ENCODE peak calls at places on chromosomes 3 and 15, in eight cellular contexts. One of them, this sample, is unnamed.

GRCh38 chr15:100785181-100786138 is 94.2 kb upstream of the ALDH1A3 start:
- DNase-seq in globus pallidus: no peak
- DNase-seq in T follicular helper cell: no peak
- DNase-seq in activated naive CD8-positive, alpha-beta T cell treated with anti-CD3 and anti-CD28 coated beads, Interleukin-2, amount 50 U/mL, for 16 hours: no peak
- DNase-seq in fibroblast of the aortic adventitia: no peak
- DNase-seq in mucosa of gallbladder: no peak
- DNase-seq in aorta: no peak
- DNase-seq in C1 segment of cervical spinal cord: no peak
- DNase-seq in this sample: no peak

GRCh38 chr3:121796970-121797369 is 37.9 kb downstream of the IQCB1 start:
- DNase-seq in C1 segment of cervical spinal cord: no peak
- DNase-seq in mucosa of gallbladder: no peak
- DNase-seq in aorta: no peak
- DNase-seq in activated naive CD8-positive, alpha-beta T cell treated with anti-CD3 and anti-CD28 coated beads, Interleukin-2, amount 50 U/mL, for 16 hours: no peak
- DNase-seq in globus pallidus: no peak
- DNase-seq in fibroblast of the aortic adventitia: no peak
- DNase-seq in T follicular helper cell: no peak
- DNase-seq in this sample: no peak

GRCh38 chr3:133576169-133576568 is 2.7 kb downstream of the CDV3 start:
- DNase-seq in mucosa of gallbladder: no peak
- DNase-seq in fibroblast of the aortic adventitia: peak; percentile 44
- DNase-seq in globus pallidus: no peak
- DNase-seq in C1 segment of cervical spinal cord: no peak
- DNase-seq in aorta: no peak
- DNase-seq in T follicular helper cell: no peak
- DNase-seq in activated naive CD8-positive, alpha-beta T cell treated with anti-CD3 and anti-CD28 coated beads, Interleukin-2, amount 50 U/mL, for 16 hours: no peak
- DNase-seq in this sample: no peak

GRCh38 chr3:109337393-109337792 is at the start of gene DPPA4:
- DNase-seq in C1 segment of cervical spinal cord: no peak
- DNase-seq in fibroblast of the aortic adventitia: no peak
- DNase-seq in activated naive CD8-positive, alpha-beta T cell treated with anti-CD3 and anti-CD28 coated beads, Interleukin-2, amount 50 U/mL, for 16 hours: no peak
- DNase-seq in T follicular helper cell: no peak
- DNase-seq in globus pallidus: no peak
- DNase-seq in aorta: no peak
- DNase-seq in mucosa of gallbladder: no peak
- DNase-seq in this sample: no peak

GRCh38 chr3:194313642-194314430 is 37.3 kb downstream of the CPN2 start:
- DNase-seq in C1 segment of cervical spinal cord: no peak
- DNase-seq in mucosa of gallbladder: no peak
- DNase-seq in fibroblast of the aortic adventitia: peak; percentile 74
- DNase-seq in T follicular helper cell: no peak
- DNase-seq in globus pallidus: no peak
- DNase-seq in aorta: peak; percentile 73
- DNase-seq in activated naive CD8-positive, alpha-beta T cell treated with anti-CD3 and anti-CD28 coated beads, Interleukin-2, amount 50 U/mL, for 16 hours: no peak
- DNase-seq in this sample: no peak

GRCh38 chr3:197511853-197512635 is 43.7 kb downstream of the BDH1 start:
- DNase-seq in aorta: no peak
- DNase-seq in mucosa of gallbladder: no peak
- DNase-seq in globus pallidus: no peak
- DNase-seq in activated naive CD8-positive, alpha-beta T cell treated with anti-CD3 and anti-CD28 coated beads, Interleukin-2, amount 50 U/mL, for 16 hours: no peak
- DNase-seq in C1 segment of cervical spinal cord: no peak
- DNase-seq in T follicular helper cell: no peak
- DNase-seq in fibroblast of the aortic adventitia: no peak
- DNase-seq in this sample: no peak

GRCh38 chr3:126156468-126156867 is 23.9 kb downstream of the ALDH1L1 start:
- DNase-seq in globus pallidus: no peak
- DNase-seq in mucosa of gallbladder: no peak
- DNase-seq in T follicular helper cell: no peak
- DNase-seq in activated naive CD8-positive, alpha-beta T cell treated with anti-CD3 and anti-CD28 coated beads, Interleukin-2, amount 50 U/mL, for 16 hours: no peak
- DNase-seq in C1 segment of cervical spinal cord: no peak
- DNase-seq in fibroblast of the aortic adventitia: no peak
- DNase-seq in aorta: no peak
- DNase-seq in this sample: no peak

GRCh38 chr3:141332436-141332835 is 35.9 kb upstream of the ZBTB38 start:
- DNase-seq in globus pallidus: no peak
- DNase-seq in activated naive CD8-positive, alpha-beta T cell treated with anti-CD3 and anti-CD28 coated beads, Interleukin-2, amount 50 U/mL, for 16 hours: no peak
- DNase-seq in T follicular helper cell: no peak
- DNase-seq in fibroblast of the aortic adventitia: no peak
- DNase-seq in aorta: no peak
- DNase-seq in mucosa of gallbladder: no peak
- DNase-seq in C1 segment of cervical spinal cord: no peak
- DNase-seq in this sample: no peak

GRCh38 chr15:27017168-27017809 is 46.3 kb downstream of the GABRG3 start:
- DNase-seq in aorta: no peak
- DNase-seq in fibroblast of the aortic adventitia: peak; percentile 45
- DNase-seq in activated naive CD8-positive, alpha-beta T cell treated with anti-CD3 and anti-CD28 coated beads, Interleukin-2, amount 50 U/mL, for 16 hours: no peak
- DNase-seq in C1 segment of cervical spinal cord: no peak
- DNase-seq in mucosa of gallbladder: peak; percentile 71
- DNase-seq in globus pallidus: peak; percentile 73
- DNase-seq in T follicular helper cell: no peak
- DNase-seq in this sample: no peak

This sample was measured in effector CD8-positive, alpha-beta T cell.